ENCODE peak calls at places on chromosome 5, in eight cellular contexts. H, L, D, M, B, E, F and A are unnamed samples.
A peak's percentile ranks its signal among the peaks of the same experiment; 100 is the strongest.

GRCh38 chr5:126124706-126125345 is 298.4 kb upstream of the GRAMD2B start:
- DNase-seq in F (no peak), L (no peak), B (no peak), D (no peak), H (no peak), M (no peak), E (peak; percentile 72), A (no peak)

GRCh38 chr5:168001311-168001710 is 290.1 kb upstream of the WWC1 start:
- DNase-seq in M (no peak), H (no peak), D (no peak), E (no peak), F (no peak), L (no peak), B (no peak), A (no peak)

GRCh38 chr5:67303356-67303755 is 106.8 kb upstream of the CD180 start:
- DNase-seq in L (no peak), F (no peak), M (no peak), D (no peak), H (no peak), E (peak; percentile 70), B (no peak), A (no peak)

GRCh38 chr5:31757813-31758212 is 118.9 kb downstream of the PDZD2 start:
- DNase-seq in F (no peak), D (no peak), E (no peak), M (no peak), L (no peak), B (no peak), H (no peak), A (no peak)

GRCh38 chr5:136016945-136017530 is 11.8 kb upstream of the TGFBI start:
- DNase-seq in L (no peak), F (no peak), D (no peak), E (peak; percentile 100), H (no peak), M (no peak), B (no peak), A (no peak)

GRCh38 chr5:434443-435146 is 8.4 kb upstream of the EXOC3 start:
- DNase-seq in F (peak; percentile 11), M (no peak), E (no peak), D (no peak), L (no peak), H (no peak), B (no peak), A (no peak)

GRCh38 chr5:146205499-146206202 is 2.2 kb downstream of the RBM27 start:
- DNase-seq in L (no peak), M (no peak), H (peak; percentile 19), D (no peak), B (no peak), F (no peak), E (no peak), A (no peak)

GRCh38 chr5:133819977-133820471 is 148.4 kb downstream of the C5orf15 start:
- DNase-seq in H (no peak), E (peak; percentile 17), M (no peak), L (no peak), D (no peak), F (no peak), B (no peak), A (no peak)

GRCh38 chr5:1144638-1145396 is 33.0 kb upstream of the SLC12A7 start:
- DNase-seq in L (no peak), B (no peak), D (no peak), H (no peak), F (no peak), E (no peak), M (no peak), A (no peak)

GRCh38 chr5:167952278-167952990 is 339.0 kb upstream of the WWC1 start:
- DNase-seq in E (no peak), B (no peak), M (no peak), D (no peak), H (no peak), L (no peak), F (peak; percentile 48), A (no peak)

GRCh38 chr5:178113841-178114324 is 551 bp downstream of the N4BP3 start:
- DNase-seq in B (no peak), H (peak; percentile 46), E (no peak), D (peak; percentile 25), F (no peak), M (no peak), L (no peak), A (no peak)

GRCh38 chr5:57832873-57833272 is 350.3 kb upstream of the ACTBL2 start:
- DNase-seq in F (no peak), L (no peak), B (no peak), D (no peak), E (peak; percentile 98), M (no peak), H (no peak), A (no peak)

GRCh38 chr5:165630211-165630866 is 2124.9 kb downstream of the MAT2B start:
- DNase-seq in E (peak; percentile 26), B (peak; percentile 30), D (peak; percentile 6), M (no peak), L (no peak), F (peak; percentile 22), H (peak; percentile 3), A (no peak)

GRCh38 chr5:35230043-35230611 is at the start of gene PRLR:
- DNase-seq in L (no peak), M (peak; percentile 55), F (peak; percentile 30), E (peak; percentile 49), D (no peak), B (peak; percentile 47), H (peak; percentile 7), A (no peak)

GRCh38 chr5:3598725-3599282 is 3.2 kb downstream of the IRX1 start:
- DNase-seq in D (no peak), M (no peak), F (no peak), B (no peak), L (no peak), H (no peak), E (peak; percentile 59), A (no peak)

GRCh38 chr5:121144764-121145163 is 680.7 kb downstream of the PRR16 start:
- DNase-seq in H (no peak), F (no peak), M (no peak), B (no peak), L (no peak), D (no peak), E (peak; percentile 1), A (no peak)

GRCh38 chr5:171978016-171978415 is 28.4 kb downstream of the FBXW11 start:
- DNase-seq in L (no peak), F (no peak), B (no peak), M (no peak), D (no peak), H (no peak), E (no peak), A (no peak)

GRCh38 chr5:160188151-160188967 is 40.9 kb upstream of the FABP6 start:
- DNase-seq in E (peak; percentile 78), H (peak; percentile 4), L (no peak), F (peak; percentile 70), D (no peak), B (peak; percentile 68), M (no peak), A (no peak)

GRCh38 chr5:150503977-150504620 is 3.8 kb upstream of the NDST1 start:
- DNase-seq in D (no peak), L (no peak), M (no peak), E (peak; percentile 65), H (no peak), F (peak; percentile 69), B (peak; percentile 86), A (no peak)

GRCh38 chr5:107669543-107670027 is 1.2 kb downstream of the EFNA5 start:
- DNase-seq in M (no peak), B (peak; percentile 39), E (peak; percentile 51), L (no peak), H (peak; percentile 5), F (peak; percentile 61), D (no peak), A (no peak)

GRCh38 chr5:172843825-172844576 is 9.9 kb downstream of the ERGIC1 start:
- DNase-seq in E (no peak), B (no peak), D (no peak), L (no peak), M (no peak), F (no peak), H (no peak), A (no peak)